ENCODE peak calls at places on chromosomes 12 and 14, in seven cellular contexts. K is GM20000; N is CD8-positive, alpha-beta T cell; R is pancreas; G is omental fat pad; Q is HFF-Myc; B is HFFc6. Z is an unnamed sample.

GRCh38 chr12:38875571-38876228 is 29.7 kb downstream of the CPNE8 start:
- DNase-seq in Q (no peak), G (no peak), B (no peak), R (no peak), N (no peak), K (no peak), Z (no peak)

GRCh38 chr12:108604208-108604941 is 6.5 kb upstream of the TMEM119 start:
- DNase-seq in Q (no peak), K (no peak), G (no peak), N (no peak), B (no peak), R (no peak), Z (no peak)

GRCh38 chr12:96237035-96237434 is 42.9 kb downstream of the ELK3 start:
- DNase-seq in Q (no peak), B (no peak), G (no peak), K (no peak), N (no peak), R (no peak), Z (no peak)

GRCh38 chr14:34211732-34212131 is 250.3 kb downstream of the SPTSSA start:
- DNase-seq in Q (no peak), N (no peak), B (no peak), K (peak; percentile 37), R (no peak), G (no peak), Z (no peak)

GRCh38 chr12:78878447-78878846 is 13.9 kb downstream of the SYT1 start:
- DNase-seq in G (no peak), Q (no peak), N (no peak), B (no peak), K (no peak), R (no peak), Z (no peak)

GRCh38 chr12:91210577-91210976 is 28.0 kb upstream of the DCN start:
- DNase-seq in N (no peak), K (no peak), G (no peak), R (no peak), B (no peak), Q (no peak), Z (no peak)

GRCh38 chr12:1474567-1475153 is 119.7 kb downstream of the FBXL14 start:
- DNase-seq in K (no peak), N (no peak), R (no peak), G (no peak), B (peak; percentile 91), Q (peak; percentile 80), Z (no peak)

GRCh38 chr14:61557262-61557661 is 138.1 kb upstream of the HIF1A start:
- DNase-seq in R (no peak), N (no peak), B (no peak), K (no peak), Q (no peak), G (no peak), Z (no peak)

GRCh38 chr12:6769681-6770080 is 2.6 kb upstream of the LAG3 start:
- DNase-seq in N (no peak), K (no peak), R (no peak), Q (no peak), G (no peak), B (no peak), Z (no peak)

GRCh38 chr12:67377021-67377420 is 107.9 kb downstream of the CAND1 start:
- DNase-seq in N (no peak), B (no peak), R (no peak), Q (no peak), K (no peak), G (no peak), Z (no peak)

GRCh38 chr12:104273503-104273902 is 30.0 kb upstream of the EID3 start:
- DNase-seq in G (no peak), Q (no peak), K (no peak), R (no peak), N (no peak), B (no peak), Z (no peak)

GRCh38 chr12:113161415-113162016 is 12.0 kb downstream of the CFAP73 start:
- DNase-seq in K (peak; percentile 66), N (no peak), G (no peak), R (no peak), Q (no peak), B (no peak), Z (no peak)

GRCh38 chr14:23301969-23302289 is 730 bp downstream of the PPP1R3E start:
- DNase-seq in Q (no peak), G (no peak), K (no peak), B (no peak), R (no peak), N (no peak), Z (no peak)

GRCh38 chr14:51607677-51608076 is 44.0 kb upstream of the FRMD6 start:
- DNase-seq in G (no peak), R (no peak), K (no peak), N (no peak), B (peak; percentile 95), Q (peak; percentile 90), Z (no peak)

GRCh38 chr12:116535241-116535640 is 23.9 kb upstream of the MAP1LC3B2 start:
- DNase-seq in K (no peak), R (no peak), N (no peak), G (no peak), Q (no peak), B (no peak), Z (no peak)

GRCh38 chr12:82144505-82144904 is 213.7 kb downstream of the CCDC59 start:
- DNase-seq in G (no peak), R (no peak), N (no peak), K (no peak), Q (no peak), B (no peak), Z (no peak)

GRCh38 chr14:65164068-65164824 is 61.9 kb upstream of the MAX start:
- DNase-seq in N (peak; percentile 44), B (peak; percentile 42), R (no peak), K (peak; percentile 55), Q (peak; percentile 19), G (no peak), Z (no peak)

GRCh38 chr12:31813305-31813704 is 84.5 kb upstream of the AMN1 start:
- DNase-seq in Q (no peak), R (no peak), N (no peak), B (no peak), K (no peak), G (no peak), Z (no peak)
- TF ChIP-seq CTCF in Q (peak; percentile 12), R (no peak), N (no peak), B (peak; percentile 23), K (no peak), G (no peak), Z (no peak)

GRCh38 chr12:102776041-102776440 is 141.0 kb downstream of the PAH start:
- DNase-seq in Q (no peak), N (no peak), G (no peak), R (no peak), B (no peak), K (peak; percentile 38), Z (no peak)
- TF ChIP-seq CTCF in Q (no peak), N (no peak), G (no peak), R (no peak), B (no peak), K (no peak), Z (no peak)

DNA sequence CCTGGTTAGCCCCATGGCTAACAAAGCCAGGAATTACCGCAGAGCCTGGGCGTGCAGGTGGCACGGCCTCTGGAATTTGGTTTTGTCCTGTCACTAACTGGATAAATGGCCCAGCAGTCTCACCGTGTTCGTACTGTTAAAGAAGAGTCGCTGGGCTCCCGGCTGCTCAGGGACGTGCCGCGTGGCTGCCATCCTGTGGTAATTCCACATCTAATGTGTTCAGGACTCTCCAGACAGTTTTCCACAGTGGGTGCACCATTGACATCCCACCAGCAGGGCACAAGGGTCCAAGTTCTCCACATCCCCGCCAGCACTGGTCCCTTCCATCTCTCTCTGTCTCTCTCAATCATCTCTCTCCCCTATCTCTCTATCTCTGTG is 19.6 kb downstream of the NOC4L start:
- DNase-seq in K (no peak), N (no peak), Q (no peak), R (no peak), B (no peak), G (no peak), Z (peak; percentile 55)
- TF ChIP-seq CTCF in K (no peak), N (no peak), Q (no peak), R (no peak), B (peak; percentile 63), G (no peak), Z (no peak)

GRCh38 chr14:21071225-21072041 is 1.3 kb downstream of the ARHGEF40 start:
- DNase-seq in G (no peak), N (peak; percentile 48), R (peak; percentile 79), Q (peak; percentile 76), B (peak; percentile 91), K (peak; percentile 93), Z (peak; percentile 92)
- TF ChIP-seq CTCF in G (no peak), N (no peak), R (no peak), Q (no peak), B (no peak), K (no peak), Z (no peak)

GRCh38 chr14:99004112-99004511 is 267.9 kb downstream of the BCL11B start:
- DNase-seq in G (no peak), R (no peak), K (no peak), B (no peak), Q (no peak), N (no peak), Z (no peak)

GRCh38 chr14:99011385-99011784 is 260.6 kb downstream of the BCL11B start:
- DNase-seq in R (no peak), N (no peak), B (no peak), K (no peak), Q (no peak), G (no peak), Z (no peak)

GRCh38 chr14:99006271-99006670 is 265.7 kb downstream of the BCL11B start:
- DNase-seq in G (no peak), Q (no peak), K (no peak), R (no peak), B (no peak), N (no peak), Z (no peak)

GRCh38 chr14:99009875-99010274 is 262.1 kb downstream of the BCL11B start:
- DNase-seq in B (no peak), Q (no peak), G (no peak), R (no peak), K (no peak), N (no peak), Z (no peak)

GRCh38 chr14:99007795-99008194 is 264.2 kb downstream of the BCL11B start:
- DNase-seq in G (no peak), B (no peak), K (no peak), R (no peak), N (no peak), Q (no peak), Z (no peak)
- TF ChIP-seq CTCF in G (no peak), B (no peak), K (no peak), R (no peak), N (no peak), Q (no peak), Z (no peak)

DNA sequence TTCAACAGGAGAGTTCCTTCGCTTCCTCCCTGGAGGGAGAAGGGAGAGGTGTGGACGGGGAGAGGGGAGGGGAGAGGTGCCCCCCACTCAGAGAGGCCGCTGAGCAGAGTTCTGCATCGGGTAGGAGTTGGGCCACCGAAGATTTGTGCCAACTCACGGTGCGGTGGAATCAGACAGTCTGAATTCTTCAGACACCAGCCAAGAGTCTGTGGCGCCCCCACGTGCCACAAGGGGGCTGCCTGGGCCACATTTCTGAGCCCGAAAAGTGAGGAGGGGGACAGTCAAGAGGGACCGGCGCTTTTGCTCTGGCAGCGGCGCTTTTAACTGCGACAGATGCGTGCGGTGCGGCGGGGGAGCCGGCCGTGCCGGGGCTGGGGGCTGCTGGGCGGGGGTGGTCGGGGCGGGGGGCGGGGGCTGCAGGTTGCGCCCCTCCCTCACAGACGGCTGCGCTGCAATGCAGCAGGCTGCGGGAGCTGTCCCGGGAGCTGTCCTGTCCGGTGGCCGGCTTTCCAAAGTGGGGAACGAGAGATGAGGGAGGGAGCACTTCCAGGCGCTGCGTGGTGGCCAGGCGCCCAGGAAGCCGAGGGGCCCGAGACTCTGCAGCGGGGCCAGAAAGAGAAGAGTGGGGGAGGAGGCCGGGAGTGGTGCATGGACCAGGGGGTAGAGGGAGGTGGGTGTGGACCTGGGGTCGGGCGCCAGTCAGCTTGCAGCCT is 941 bp upstream of the RTL1 start:
- DNase-seq in B (no peak), R (no peak), G (no peak), Q (no peak), K (peak; percentile 7), N (no peak), Z (peak; percentile 29)
- TF ChIP-seq CTCF in B (peak; percentile 55), R (no peak), G (no peak), Q (peak; percentile 24), K (no peak), N (no peak), Z (no peak)

Z was measured in left lung.